ENCODE peak calls at places on chromosomes 11 and 22, in four cellular contexts. K is mesenchymal stem cell; D is effector memory CD4-positive, alpha-beta T cell; J is right cardiac atrium. A is an unnamed sample.

GRCh38 chr11:61124574-61125309 is 22.5 kb downstream of the CD5 start:
- DNase-seq in K (no peak), D (no peak), J (peak), A (no peak)

GRCh38 chr11:134845474-134846435 is 433.7 kb upstream of the B3GAT1 start:
- DNase-seq in K (no peak), D (no peak), J (no peak), A (no peak)

GRCh38 chr11:107707807-107708206 is 4.0 kb downstream of the SLN start:
- DNase-seq in K (no peak), D (no peak), J (no peak), A (no peak)

GRCh38 chr11:65355013-65355775 is 643 bp downstream of the TIGD3 start:
- DNase-seq in K (no peak), D (peak), J (no peak), A (no peak)

GRCh38 chr11:92897487-92897886 is 72.0 kb upstream of the MTNR1B start:
- DNase-seq in K (no peak), D (no peak), J (no peak), A (no peak)

GRCh38 chr11:6258141-6258540 is 1.5 kb upstream of the CCKBR start:
- DNase-seq in K (no peak), D (no peak), J (no peak), A (no peak)

GRCh38 chr22:31247726-31248125 is 35.6 kb downstream of the LIMK2 start:
- DNase-seq in K (no peak), D (no peak), J (no peak), A (no peak)

GRCh38 chr11:64063741-64064140 is 28.0 kb downstream of the FLRT1 start:
- DNase-seq in K (no peak), D (no peak), J (no peak), A (no peak)

GRCh38 chr11:62854825-62855570 is 15.6 kb upstream of the WDR74 start:
- DNase-seq in K (no peak), D (no peak), J (no peak), A (no peak)

GRCh38 chr11:100445231-100445735 is 241.8 kb upstream of the ARHGAP42 start:
- DNase-seq in K (no peak), D (no peak), J (no peak), A (peak)

GRCh38 chr11:70603756-70604211 is 205.5 kb downstream of the CTTN start:
- DNase-seq in K (no peak), D (no peak), J (no peak), A (no peak)

GRCh38 chr11:326842-327580 is 6.4 kb upstream of the IFITM3 start:
- DNase-seq in K (peak), D (peak), J (peak), A (peak)

GRCh38 chr11:75267171-75267970 is 26.8 kb downstream of the TPBGL start:
- DNase-seq in K (no peak), D (no peak), J (peak), A (no peak)

GRCh38 chr11:47350315-47350714 is 2.2 kb downstream of the MYBPC3 start:
- DNase-seq in K (no peak), D (no peak), J (peak), A (no peak)

GRCh38 chr11:71418643-71419042 is 29.6 kb downstream of the DHCR7 start:
- DNase-seq in K (no peak), D (no peak), J (no peak), A (no peak)

GRCh38 chr11:45993438-45994064 is 71.1 kb downstream of the LARGE2 start:
- DNase-seq in K (no peak), D (no peak), J (peak), A (no peak)

GRCh38 chr22:16603448-16603768 is 10.8 kb upstream of the CCT8L2 start:
- DNase-seq in K (no peak), D (no peak), J (no peak), A (no peak)

DNA sequence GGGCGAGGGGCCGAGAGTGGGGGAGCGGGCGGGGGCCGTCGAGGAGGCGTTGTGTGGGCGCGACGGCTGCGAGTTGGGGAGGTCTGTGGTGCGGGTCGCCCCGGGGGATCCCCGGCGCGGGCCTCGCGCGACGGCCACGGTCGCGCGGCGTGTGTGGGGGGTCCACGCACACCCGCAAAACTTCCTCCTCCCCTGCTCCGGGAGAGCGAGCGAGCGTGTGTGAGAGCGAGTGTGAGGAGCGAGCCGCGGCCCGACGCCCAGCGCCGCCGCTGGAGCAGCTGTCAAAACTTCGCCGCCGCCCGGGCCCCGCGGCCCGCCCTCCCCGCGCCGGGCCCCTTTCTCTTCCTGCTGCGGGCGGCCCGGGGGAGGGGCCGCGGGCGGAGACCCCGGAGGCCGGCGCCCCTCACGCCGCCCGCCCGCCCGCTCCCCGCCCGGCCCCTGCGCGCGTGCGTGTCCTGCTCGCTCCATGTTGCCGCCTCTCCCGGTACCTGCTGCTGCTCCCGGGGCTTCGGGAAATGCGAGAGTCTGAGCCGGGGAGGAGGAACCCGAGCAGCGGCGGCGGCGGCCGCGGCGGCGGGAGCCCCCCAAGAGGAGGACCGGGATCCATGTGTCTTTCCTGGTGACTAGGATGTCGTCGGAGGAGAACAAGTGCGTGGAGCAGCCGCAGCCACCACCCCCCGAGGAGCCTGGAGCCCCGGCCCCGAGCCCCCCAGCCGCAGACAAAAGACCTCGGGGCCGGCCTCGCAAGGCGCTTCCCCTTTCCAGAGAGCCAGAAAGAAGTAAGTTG is 9.0 kb upstream of the CCT8L2 start:
- DNase-seq in K (no peak), D (no peak), J (peak), A (peak)
- H3K27ac ChIP-seq in K (no peak), D (no peak), J (peak), A (peak)

GRCh38 chr22:46357186-46357500 is 21.6 kb downstream of the TRMU start:
- DNase-seq in K (no peak), D (no peak), J (peak), A (peak)

GRCh38 chr22:46354993-46355305 is 19.4 kb downstream of the TRMU start:
- DNase-seq in K (no peak), D (no peak), J (peak), A (no peak)

GRCh38 chr22:46356496-46357185 is 21.1 kb downstream of the TRMU start:
- DNase-seq in K (no peak), D (no peak), J (peak), A (no peak)

GRCh38 chr22:46355369-46355995 is 20.0 kb downstream of the TRMU start:
- DNase-seq in K (peak), D (peak), J (peak), A (peak)

GRCh38 chr22:46355996-46356471 is 20.5 kb downstream of the TRMU start:
- DNase-seq in K (no peak), D (no peak), J (peak), A (peak)
- H3K27ac ChIP-seq in K (no peak), D (no peak), J (no peak), A (no peak)

GRCh38 chr11:8831861-8832260 is 79.1 kb upstream of the AKIP1 start:
- DNase-seq in K (no peak), D (no peak), J (no peak), A (no peak)

GRCh38 chr11:8833568-8834275 is 77.3 kb upstream of the AKIP1 start:
- DNase-seq in K (peak), D (no peak), J (no peak), A (no peak)

GRCh38 chr11:8832571-8833260 is 78.3 kb upstream of the AKIP1 start:
- DNase-seq in K (peak), D (no peak), J (no peak), A (no peak)

GRCh38 chr11:8830641-8831040 is 80.3 kb upstream of the AKIP1 start:
- DNase-seq in K (no peak), D (no peak), J (no peak), A (no peak)

GRCh38 chr11:8834379-8834778 is 76.6 kb upstream of the AKIP1 start:
- DNase-seq in K (peak), D (no peak), J (no peak), A (no peak)
- H3K27ac ChIP-seq in K (peak), D (no peak), J (no peak), A (no peak)

GRCh38 chr11:1484716-1485503 is 1.7 kb downstream of the MOB2 start:
- DNase-seq in K (no peak), D (no peak), J (peak), A (no peak)

GRCh38 chr11:1485504-1485885 is 1.1 kb downstream of the MOB2 start:
- DNase-seq in K (no peak), D (no peak), J (peak), A (no peak)

GRCh38 chr11:1487091-1487850 is 692 bp upstream of the MOB2 start:
- DNase-seq in K (no peak), D (no peak), J (peak), A (peak)

GRCh38 chr11:1487851-1488574 is 1.4 kb upstream of the MOB2 start:
- DNase-seq in K (no peak), D (no peak), J (peak), A (no peak)

GRCh38 chr11:1486054-1486825 is at the start of gene MOB2:
- DNase-seq in K (no peak), D (no peak), J (peak), A (peak)
- H3K27ac ChIP-seq in K (no peak), D (peak), J (no peak), A (peak)

DNA sequence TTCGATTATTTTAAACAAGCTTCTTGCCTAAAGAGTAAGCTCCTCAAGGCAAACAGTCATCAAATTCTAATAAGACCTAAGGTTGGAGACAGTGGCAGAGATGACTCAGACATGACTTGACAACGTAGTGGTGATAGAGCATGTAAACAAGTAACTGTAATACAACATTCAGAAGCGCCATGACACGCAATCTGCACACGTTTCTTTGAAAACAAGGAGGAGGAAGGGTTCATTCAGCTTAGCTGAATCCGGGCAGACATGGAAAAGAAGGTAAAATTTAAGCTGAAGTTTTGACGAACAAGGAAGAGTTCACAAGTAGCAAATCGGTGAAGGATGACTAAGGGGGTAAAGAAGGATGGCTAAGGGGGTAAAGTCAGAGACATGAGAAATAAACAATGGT is 152.4 kb upstream of the ZC3H12C start:
- DNase-seq in K (peak), D (no peak), J (no peak), A (no peak)
- H3K27ac ChIP-seq in K (no peak), D (no peak), J (no peak), A (no peak)

DNA sequence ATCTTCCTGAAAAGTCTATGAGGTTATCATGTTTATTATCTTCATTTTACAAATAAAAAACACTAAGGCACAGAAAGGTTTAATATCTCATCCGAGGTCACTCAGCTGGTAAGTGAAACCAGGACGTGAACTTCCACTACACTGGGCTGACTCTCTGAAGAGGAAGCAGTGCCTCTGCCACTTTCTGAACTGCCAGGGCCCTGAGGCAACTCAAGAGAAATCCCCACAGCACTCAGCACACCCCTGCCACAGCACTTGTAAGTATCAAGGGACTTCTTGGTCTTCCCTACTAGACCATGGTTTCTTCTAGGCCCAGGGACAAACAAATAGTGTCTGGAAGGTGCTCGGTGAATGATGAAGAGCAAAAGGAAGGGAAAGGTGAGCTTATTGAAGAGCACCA is 49.7 kb downstream of the RPL27A start:
- DNase-seq in K (peak), D (no peak), J (no peak), A (no peak)
- H3K27ac ChIP-seq in K (peak), D (no peak), J (peak), A (peak)

DNA sequence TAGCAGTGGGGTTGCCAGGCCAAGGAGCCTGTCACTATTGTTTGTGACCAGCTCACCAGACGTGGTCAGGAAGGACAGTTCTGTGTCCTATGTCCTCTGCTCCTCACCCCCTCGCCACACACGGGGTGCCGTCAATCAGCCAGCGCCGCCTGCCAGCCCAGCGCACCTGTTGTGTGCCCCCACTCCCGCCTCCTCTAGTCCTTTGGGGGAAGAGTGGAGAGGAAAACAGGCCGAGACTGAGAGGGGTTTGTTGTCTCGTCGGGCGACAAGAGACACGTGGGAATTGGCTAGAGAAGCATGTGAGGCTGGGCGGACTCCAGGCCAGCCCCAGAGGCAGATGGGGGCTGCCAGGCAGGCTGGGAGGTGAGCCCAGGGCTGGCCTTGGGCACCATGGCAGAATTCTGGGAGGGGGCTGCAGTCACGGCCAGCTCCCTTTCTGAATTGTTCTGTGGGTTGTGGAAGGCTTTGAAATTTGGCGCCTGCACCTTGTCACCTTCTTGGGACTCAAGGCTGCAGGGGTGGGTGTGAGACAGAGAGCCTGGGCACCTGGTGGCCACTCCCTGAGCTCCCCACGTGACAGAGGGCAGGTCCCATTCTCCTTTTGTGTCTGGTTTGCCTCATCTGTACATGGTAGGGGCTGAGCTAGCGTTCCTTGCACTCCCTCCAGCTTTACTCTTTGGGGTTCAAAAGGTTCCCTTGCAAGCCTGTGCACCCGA is 3.1 kb upstream of the KCNQ1OT1 start:
- DNase-seq in K (no peak), D (no peak), J (no peak), A (no peak)
- H3K27ac ChIP-seq in K (no peak), D (no peak), J (no peak), A (no peak)

DNA sequence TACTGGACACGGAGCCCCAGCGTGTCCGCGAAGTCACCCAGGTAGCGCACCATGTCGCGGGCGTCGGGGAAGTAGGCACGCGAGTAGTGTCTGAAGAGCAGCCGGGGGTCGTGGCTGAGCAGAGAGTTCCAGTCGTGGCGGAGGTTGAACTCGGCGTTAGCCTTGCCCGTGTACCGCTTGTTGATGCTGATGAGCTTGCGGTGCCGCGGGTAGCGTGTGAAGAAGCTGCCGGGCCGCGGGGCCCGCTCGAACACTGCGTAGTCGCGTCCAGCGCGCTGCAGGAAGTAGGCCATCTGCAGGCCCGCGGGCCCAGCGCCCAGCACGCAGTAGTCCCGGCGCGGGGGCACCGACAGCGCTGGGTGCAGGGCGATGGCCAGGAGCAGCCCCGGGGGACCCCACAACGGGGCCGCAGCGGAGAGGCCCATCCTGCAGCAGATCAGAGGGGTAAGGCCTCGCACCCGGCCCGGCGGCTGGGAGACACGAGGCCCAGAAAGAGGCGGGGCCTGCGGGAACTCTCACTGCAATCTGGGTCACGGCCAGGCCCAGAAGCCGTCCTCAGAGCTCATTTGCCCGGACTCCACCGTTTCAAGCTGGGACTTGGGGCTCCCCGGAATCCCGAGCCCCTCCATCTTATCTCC is 723 bp downstream of the FOXRED2 start:
- DNase-seq in K (no peak), D (no peak), J (peak), A (no peak)
- H3K27ac ChIP-seq in K (no peak), D (no peak), J (no peak), A (peak)

GRCh38 chr11:122102426-122102825 is 13.6 kb downstream of the BLID start:
- DNase-seq in K (no peak), D (no peak), J (no peak), A (no peak)
- H3K27ac ChIP-seq in K (peak), D (no peak), J (peak), A (peak)